ENCODE peak calls at places on chromosomes 12 and 14, in six cellular contexts. C, Q, Z, H, U and J are unnamed samples.

GRCh38 chr12:96218989-96219678 is 25.0 kb downstream of the ELK3 start:
- DNase-seq in C (no peak), Q (no peak), Z (no peak), H (no peak), U (peak), J (no peak)

GRCh38 chr14:77989441-77989891 is 180.7 kb upstream of the NRXN3 start:
- DNase-seq in C (no peak), Q (no peak), Z (no peak), H (no peak), U (no peak), J (no peak)

GRCh38 chr14:79661762-79662161 is 549.5 kb downstream of the DIO2 start:
- DNase-seq in C (no peak), Q (no peak), Z (no peak), H (no peak), U (no peak), J (peak)

GRCh38 chr12:53709671-53710070 is 17.6 kb downstream of the CALCOCO1 start:
- DNase-seq in C (no peak), Q (no peak), Z (no peak), H (no peak), U (no peak), J (no peak)

GRCh38 chr12:73514672-73515071 is 1023.0 kb upstream of the ATXN7L3B start:
- DNase-seq in C (no peak), Q (no peak), Z (no peak), H (no peak), U (no peak), J (no peak)

GRCh38 chr12:13135336-13136178 is 32.1 kb upstream of the GSG1 start:
- DNase-seq in C (peak), Q (peak), Z (no peak), H (peak), U (peak), J (no peak)

GRCh38 chr12:116183741-116184141 is 93.8 kb downstream of the MED13L start:
- DNase-seq in C (no peak), Q (no peak), Z (no peak), H (no peak), U (no peak), J (peak)

GRCh38 chr14:60093088-60093487 is 1.4 kb downstream of the PCNX4 start:
- DNase-seq in C (no peak), Q (no peak), Z (no peak), H (no peak), U (no peak), J (no peak)

GRCh38 chr14:47195582-47195981 is 479.8 kb downstream of the MDGA2 start:
- DNase-seq in C (no peak), Q (no peak), Z (no peak), H (no peak), U (no peak), J (no peak)

GRCh38 chr12:107645630-107646333 is 39.8 kb upstream of the PWP1 start:
- DNase-seq in C (no peak), Q (peak), Z (no peak), H (peak), U (no peak), J (no peak)

GRCh38 chr12:9049520-9050133 is 60.3 kb downstream of the KLRG1 start:
- DNase-seq in C (peak), Q (peak), Z (no peak), H (no peak), U (peak), J (no peak)

GRCh38 chr12:117009759-117010158 is 89.5 kb downstream of the TESC start:
- DNase-seq in C (no peak), Q (no peak), Z (no peak), H (no peak), U (no peak), J (no peak)

GRCh38 chr12:14629832-14630688 is 62.4 kb upstream of the PLBD1 start:
- DNase-seq in C (peak), Q (peak), Z (peak), H (no peak), U (peak), J (no peak)

GRCh38 chr14:106141242-106142220 is 615.1 kb downstream of the TMEM121 start:
- DNase-seq in C (no peak), Q (no peak), Z (no peak), H (no peak), U (no peak), J (no peak)

GRCh38 chr12:124140889-124141550 is 153.9 kb upstream of the RFLNA start:
- DNase-seq in C (no peak), Q (no peak), Z (no peak), H (no peak), U (no peak), J (no peak)

GRCh38 chr12:70248916-70249315 is 5.7 kb downstream of the CNOT2 start:
- DNase-seq in C (no peak), Q (no peak), Z (no peak), H (no peak), U (no peak), J (no peak)

GRCh38 chr14:29584992-29585391 is 342.7 kb downstream of the PRKD1 start:
- DNase-seq in C (peak), Q (peak), Z (peak), H (no peak), U (no peak), J (peak)

GRCh38 chr12:11408096-11408495 is 12.7 kb upstream of the PRB2 start:
- DNase-seq in C (no peak), Q (no peak), Z (no peak), H (no peak), U (no peak), J (no peak)

GRCh38 chr12:131390408-131391100 is 320.3 kb upstream of the SFSWAP start:
- DNase-seq in C (no peak), Q (peak), Z (no peak), H (no peak), U (peak), J (no peak)

GRCh38 chr14:99273724-99274345 is 1.8 kb upstream of the BCL11B start:
- DNase-seq in C (no peak), Q (no peak), Z (no peak), H (peak), U (no peak), J (no peak)

GRCh38 chr12:15601210-15601800 is 187.9 kb downstream of the EPS8 start:
- DNase-seq in C (peak), Q (no peak), Z (no peak), H (no peak), U (peak), J (no peak)

GRCh38 chr14:95363468-95363954 is 43.8 kb upstream of the CLMN start:
- DNase-seq in C (no peak), Q (no peak), Z (no peak), H (no peak), U (no peak), J (no peak)

GRCh38 chr12:127230843-127231260 is 1036.1 kb upstream of the TMEM132C start:
- DNase-seq in C (peak), Q (no peak), Z (no peak), H (no peak), U (peak), J (peak)

GRCh38 chr12:21433525-21433924 is 3.9 kb upstream of the PYROXD1 start:
- DNase-seq in C (no peak), Q (no peak), Z (no peak), H (no peak), U (no peak), J (no peak)

GRCh38 chr12:25438638-25439037 is 114.4 kb downstream of the LMNTD1 start:
- DNase-seq in C (peak), Q (no peak), Z (no peak), H (no peak), U (no peak), J (no peak)

GRCh38 chr12:12214635-12215131 is 52.2 kb downstream of the LRP6 start:
- DNase-seq in C (peak), Q (no peak), Z (no peak), H (no peak), U (no peak), J (no peak)

GRCh38 chr14:94031161-94031875 is 5.2 kb downstream of the OTUB2 start:
- DNase-seq in C (no peak), Q (no peak), Z (no peak), H (no peak), U (no peak), J (no peak)

GRCh38 chr12:120584343-120585149 is 3.3 kb upstream of the POP5 start:
- DNase-seq in C (peak), Q (peak), Z (peak), H (peak), U (no peak), J (no peak)
- H3K4me3 ChIP-seq in C (peak), Q (peak), Z (peak), H (peak), U (peak), J (peak)

GRCh38 chr14:24215495-24216344 is at the start of gene MDP1:
- DNase-seq in C (peak), Q (peak), Z (peak), H (peak), U (peak), J (peak)
- TF ChIP-seq CTCF in C (peak), Q (peak), Z (peak), H (peak), U (no peak), J (peak)

DNA sequence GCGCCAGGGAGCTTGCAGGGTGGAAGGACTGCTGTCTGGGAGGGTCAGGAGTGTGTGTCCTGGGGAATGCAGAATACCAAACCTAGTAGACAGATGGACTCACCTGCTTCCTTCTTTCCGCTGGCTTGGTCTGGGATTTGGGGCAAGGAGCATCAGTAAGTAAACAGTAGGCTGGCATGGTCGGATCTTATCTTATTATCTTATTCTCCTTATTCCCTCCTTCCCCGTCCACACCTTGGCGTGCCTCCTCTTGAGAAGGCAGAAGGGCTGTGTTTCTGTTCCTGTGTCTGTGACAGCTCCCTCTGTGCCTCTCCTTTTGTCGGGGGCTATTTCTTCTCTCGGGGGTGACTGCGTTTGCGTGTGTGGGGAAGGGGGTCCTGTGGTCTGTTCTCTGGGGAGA is 4.1 kb downstream of the KRT86 start:
- DNase-seq in C (no peak), Q (peak), Z (no peak), H (no peak), U (peak), J (no peak)
- H3K4me3 ChIP-seq in C (peak), Q (no peak), Z (no peak), H (no peak), U (peak), J (peak)

GRCh38 chr12:109493938-109494337 is 16.5 kb downstream of the UBE3B start:
- DNase-seq in C (no peak), Q (no peak), Z (no peak), H (no peak), U (no peak), J (no peak)

GRCh38 chr12:109494348-109494881 is 17.0 kb downstream of the UBE3B start:
- DNase-seq in C (no peak), Q (no peak), Z (no peak), H (no peak), U (no peak), J (no peak)

GRCh38 chr12:109493090-109493489 is 15.7 kb downstream of the UBE3B start:
- DNase-seq in C (no peak), Q (no peak), Z (no peak), H (no peak), U (no peak), J (no peak)

GRCh38 chr12:109496306-109496705 is 18.9 kb downstream of the UBE3B start:
- DNase-seq in C (no peak), Q (no peak), Z (no peak), H (no peak), U (no peak), J (no peak)

DNA sequence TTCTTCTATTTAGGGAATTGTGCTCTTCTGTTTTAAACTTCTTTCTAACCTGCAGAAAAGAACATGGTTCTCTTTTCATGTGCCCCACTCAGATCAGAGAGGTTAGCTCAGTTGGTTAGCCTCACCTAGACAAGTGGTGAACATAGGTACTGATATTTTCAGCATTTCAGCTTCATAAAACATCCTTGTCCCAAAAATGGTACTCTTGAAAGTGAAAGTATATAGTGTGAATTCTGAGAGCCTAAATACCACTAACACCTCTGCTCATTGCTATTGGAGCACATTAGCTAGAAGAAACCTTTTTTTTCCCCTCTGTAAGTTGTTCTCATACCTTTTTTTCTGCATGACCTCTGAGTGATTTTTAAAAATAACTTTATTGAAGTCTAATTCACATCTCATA is 17.6 kb downstream of the UBE3B start:
- DNase-seq in C (no peak), Q (no peak), Z (no peak), H (no peak), U (no peak), J (no peak)
- TF ChIP-seq CTCF in C (no peak), Q (no peak), Z (no peak), H (no peak), U (no peak), J (no peak)

GRCh38 chr12:113474635-113475436 is 3.2 kb upstream of the LHX5 start:
- DNase-seq in C (no peak), Q (no peak), Z (no peak), H (no peak), U (no peak), J (no peak)

GRCh38 chr12:113472191-113473190 is 820 bp upstream of the LHX5 start:
- DNase-seq in C (no peak), Q (peak), Z (no peak), H (peak), U (no peak), J (no peak)

GRCh38 chr12:113471619-113472171 is at the start of gene LHX5:
- DNase-seq in C (peak), Q (no peak), Z (no peak), H (peak), U (no peak), J (no peak)

GRCh38 chr12:113473942-113474341 is 2.3 kb upstream of the LHX5 start:
- DNase-seq in C (no peak), Q (no peak), Z (no peak), H (no peak), U (peak), J (no peak)

GRCh38 chr12:113473400-113473799 is 1.7 kb upstream of the LHX5 start:
- DNase-seq in C (no peak), Q (no peak), Z (no peak), H (no peak), U (no peak), J (no peak)
- H3K4me3 ChIP-seq in C (no peak), Q (no peak), Z (no peak), H (no peak), U (no peak), J (no peak)

GRCh38 chr12:66063976-66064375 is 66.6 kb downstream of the LLPH start:
- DNase-seq in C (peak), Q (no peak), Z (no peak), H (no peak), U (no peak), J (no peak)

GRCh38 chr12:66065146-66065545 is 65.4 kb downstream of the LLPH start:
- DNase-seq in C (peak), Q (no peak), Z (no peak), H (no peak), U (no peak), J (no peak)

GRCh38 chr12:66066929-66067281 is 63.6 kb downstream of the LLPH start:
- DNase-seq in C (no peak), Q (no peak), Z (no peak), H (no peak), U (no peak), J (no peak)

GRCh38 chr12:66065623-66066022 is 64.9 kb downstream of the LLPH start:
- DNase-seq in C (peak), Q (no peak), Z (no peak), H (no peak), U (no peak), J (no peak)

GRCh38 chr12:66066071-66066928 is 64.2 kb downstream of the LLPH start:
- DNase-seq in C (peak), Q (peak), Z (no peak), H (no peak), U (no peak), J (peak)
- TF ChIP-seq CTCF in C (no peak), Q (no peak), Z (no peak), H (no peak), U (no peak), J (peak)

GRCh38 chr12:65663097-65663496 is 161.2 kb upstream of the HMGA2 start:
- DNase-seq in C (no peak), Q (no peak), Z (no peak), H (no peak), U (no peak), J (no peak)
- H3K4me3 ChIP-seq in C (no peak), Q (no peak), Z (no peak), H (no peak), U (no peak), J (no peak)

DNA sequence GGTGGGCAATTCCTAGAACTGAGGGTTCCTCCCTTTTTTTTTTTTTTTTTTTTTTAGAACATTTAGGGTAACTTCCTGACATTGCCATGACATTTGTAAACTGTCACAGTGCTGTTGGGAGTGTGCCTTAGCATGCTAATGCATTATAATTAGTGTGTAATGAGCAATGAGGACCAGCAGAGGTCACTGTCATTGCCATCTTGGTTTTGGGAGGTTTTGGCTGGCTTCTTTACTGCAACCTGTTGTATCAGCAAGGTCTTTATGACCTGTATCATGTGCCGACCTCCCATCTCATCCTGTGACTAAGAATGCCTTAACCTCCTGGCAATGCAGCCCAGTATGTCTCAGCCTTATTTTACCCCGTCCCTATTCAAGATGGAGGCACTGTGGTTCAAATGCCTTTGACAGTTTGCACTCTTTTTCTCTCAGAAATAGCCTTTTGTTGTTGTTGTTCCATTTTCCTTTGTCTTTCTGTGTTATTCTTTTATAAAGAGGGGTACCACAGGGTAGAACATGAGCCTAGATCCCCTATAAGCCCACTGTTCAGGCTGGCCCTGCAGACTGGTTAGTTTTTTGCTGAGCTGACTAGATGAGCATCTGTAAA is 75.6 kb upstream of the DCD start:
- DNase-seq in C (no peak), Q (peak), Z (no peak), H (no peak), U (no peak), J (no peak)
- TF ChIP-seq CTCF in C (peak), Q (peak), Z (peak), H (peak), U (peak), J (peak)

DNA sequence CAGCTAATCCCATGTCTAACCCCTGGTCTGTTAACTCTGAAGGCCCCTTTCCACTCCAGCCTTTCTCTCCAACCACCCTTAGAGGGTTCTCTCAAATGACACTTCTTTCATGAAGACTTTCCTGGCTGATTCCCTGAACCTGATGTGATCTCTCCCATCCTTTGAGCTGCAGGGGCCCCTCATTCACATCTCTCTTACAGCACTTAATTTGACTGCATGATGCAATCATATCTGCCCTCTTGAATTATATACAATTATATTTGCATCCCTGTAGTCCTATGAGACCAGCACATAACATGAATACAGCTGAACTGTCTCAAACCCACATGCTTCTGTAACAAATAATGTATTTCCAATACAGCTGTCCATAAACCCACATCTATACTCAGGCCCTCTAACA is 56.4 kb downstream of the PPP2R5E start:
- DNase-seq in C (no peak), Q (no peak), Z (no peak), H (no peak), U (no peak), J (no peak)
- H3K4me3 ChIP-seq in C (no peak), Q (no peak), Z (no peak), H (no peak), U (no peak), J (no peak)

DNA sequence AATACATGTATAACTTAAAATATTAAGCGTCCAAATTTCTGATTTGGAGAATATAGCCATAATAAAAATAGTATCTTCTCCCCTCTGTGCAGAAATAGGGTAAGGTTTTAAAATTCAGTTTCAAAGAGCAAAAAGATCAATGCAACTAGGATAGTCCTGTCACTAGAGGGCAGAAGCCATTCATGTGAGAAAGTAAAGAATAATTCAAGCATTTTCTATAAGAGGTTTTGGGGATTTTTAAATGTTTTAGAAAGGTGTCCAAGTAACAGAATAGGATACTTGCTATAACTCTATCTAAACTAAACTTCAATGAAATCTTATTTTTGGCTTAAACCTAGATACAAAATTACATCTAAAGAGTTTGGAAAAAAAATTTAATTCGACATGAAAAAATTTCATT is 50.3 kb downstream of the ADAMTS20 start:
- DNase-seq in C (peak), Q (peak), Z (no peak), H (no peak), U (no peak), J (no peak)
- TF ChIP-seq CTCF in C (peak), Q (peak), Z (peak), H (no peak), U (peak), J (peak)